ENCODE peak calls at places on chromosomes 12 and 14, in ten cellular contexts. Y is transverse colon, M is PC-3, J is stomach, G is HCT116, Q is neural progenitor cell, F is spleen, A is PC-9, B is DND-41, S is psoas muscle. C is an unnamed sample. For H3K4me1 and H3K9me3, the result is how much of the 10 kb centered on the place peaks cover.

GRCh38 chr12:43914391-43914790 is 78.5 kb downstream of the TMEM117 start:
- DNase-seq in A (no peak), J (no peak), F (no peak), Y (no peak), G (no peak), B (no peak), Q (no peak), S (no peak), M (no peak), C (no peak)

GRCh38 chr12:25800101-25800500 is 158.4 kb upstream of the RASSF8 start:
- DNase-seq in G (no peak), J (no peak), Y (no peak), B (no peak), S (no peak), A (no peak), M (peak), Q (no peak), F (no peak), C (no peak)

GRCh38 chr12:105920161-105920684 is 218.5 kb downstream of the NUAK1 start:
- DNase-seq in G (no peak), B (no peak), F (no peak), Y (no peak), A (no peak), M (no peak), S (no peak), Q (no peak), J (no peak), C (no peak)

GRCh38 chr14:22882529-22883190 is 362 bp upstream of the REM2 start:
- DNase-seq in S (no peak), G (peak), J (peak), B (peak), A (no peak), M (peak), Q (peak), F (no peak), Y (peak), C (no peak)

GRCh38 chr12:106090586-106091411 is 48.0 kb downstream of the NUAK1 start:
- DNase-seq in F (no peak), M (peak), Y (no peak), A (no peak), G (no peak), S (peak), Q (no peak), J (no peak), B (no peak), C (no peak)

GRCh38 chr12:120376416-120376815 is 7.5 kb upstream of the MSI1 start:
- DNase-seq in Y (no peak), F (no peak), Q (no peak), J (no peak), B (no peak), G (no peak), M (peak), A (no peak), S (no peak), C (no peak)

GRCh38 chr14:77882098-77882497 is 82.2 kb downstream of the ADCK1 start:
- DNase-seq in F (peak), A (peak), J (no peak), S (peak), B (peak), Q (no peak), Y (peak), M (peak), G (no peak), C (no peak)

GRCh38 chr14:99177046-99177655 is 94.8 kb downstream of the BCL11B start:
- DNase-seq in S (no peak), Y (no peak), G (no peak), Q (no peak), M (no peak), J (no peak), A (no peak), F (no peak), B (no peak), C (no peak)

GRCh38 chr14:69685217-69685616 is 73.8 kb downstream of the SUSD6 start:
- DNase-seq in A (no peak), M (peak), Q (no peak), S (no peak), G (no peak), F (no peak), Y (no peak), J (no peak), B (peak), C (no peak)

GRCh38 chr14:87944987-87945604 is 47.9 kb downstream of the GALC start:
- DNase-seq in Q (peak), M (peak), J (no peak), F (no peak), Y (no peak), B (no peak), G (peak), S (no peak), A (no peak), C (no peak)

DNA sequence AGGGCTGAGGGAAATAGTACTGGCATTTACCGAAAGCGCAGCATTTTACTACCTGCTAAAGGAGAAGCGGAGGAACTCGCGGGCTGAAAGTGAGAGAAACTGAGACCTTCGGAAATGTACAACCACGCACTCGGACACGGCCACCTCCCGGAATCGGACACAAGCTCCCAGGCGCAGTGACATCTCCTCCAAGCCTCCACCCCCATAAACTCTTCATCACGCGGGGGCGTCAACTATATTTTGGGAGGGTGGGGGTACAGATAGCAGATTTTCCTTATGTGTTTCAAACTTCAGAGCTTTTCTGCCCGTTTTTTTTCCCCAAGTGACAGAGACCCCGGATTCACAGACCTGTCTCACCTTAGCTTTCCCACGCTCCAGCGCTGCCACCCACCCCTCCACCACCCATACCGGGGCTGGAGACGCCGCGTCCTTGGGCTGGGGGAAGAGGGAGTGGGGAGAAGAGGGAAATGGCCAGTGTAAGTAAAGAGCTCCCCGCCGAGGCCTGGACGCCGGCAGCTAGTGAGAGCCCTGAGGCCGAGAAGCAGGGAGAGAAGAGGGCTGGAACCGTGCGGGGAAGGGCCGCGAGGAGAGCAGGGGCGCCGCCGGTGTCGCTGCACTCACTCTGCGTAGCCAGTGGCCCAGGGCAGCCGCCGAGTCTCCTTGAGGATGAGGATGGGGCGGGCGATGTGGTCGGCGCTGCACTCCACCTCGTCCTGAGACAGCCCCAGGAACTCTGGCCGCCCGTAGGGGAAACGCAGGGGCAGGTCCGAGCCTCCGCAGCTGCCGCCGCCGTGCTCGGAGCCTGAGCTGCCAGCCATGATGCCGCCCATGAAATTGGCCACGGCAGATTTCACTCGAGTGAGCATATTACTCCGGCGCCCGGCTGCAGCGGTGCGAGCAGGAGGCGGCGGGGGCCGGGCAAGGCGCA is 815 bp downstream of the PPM1H start:
- DNase-seq in G (no peak), B (peak), M (peak), J (peak), Q (peak), S (peak), Y (peak), A (peak), F (peak), C (peak)
- H3K27ac ChIP-seq in G (peak), B (peak), M (peak), J (peak), Q (no peak), S (peak), Y (peak), A (peak), F (no peak), C (peak)

GRCh38 chr14:21099596-21099985 is 1.1 kb upstream of the ZNF219 start:
- DNase-seq in S (no peak), Y (no peak), G (no peak), Q (no peak), M (no peak), A (no peak), B (no peak), F (no peak), J (no peak), C (no peak)
- H3K4me1 ChIP-seq in S (under half), Y (under half), G (under half), Q (half or more), M (under half), A (under half), B (half or more), F (under half), J (under half), C (under half)

GRCh38 chr12:47604474-47604873 is 101.4 kb downstream of the RPAP3 start:
- DNase-seq in G (no peak), S (no peak), Q (no peak), A (no peak), F (no peak), Y (no peak), J (no peak), M (peak), B (no peak), C (no peak)
- H3K9me3 ChIP-seq in G (under half), S (under half), Q (under half), A (under half), F (under half), Y (under half), J (under half), M (under half), B (under half), C (under half)

DNA sequence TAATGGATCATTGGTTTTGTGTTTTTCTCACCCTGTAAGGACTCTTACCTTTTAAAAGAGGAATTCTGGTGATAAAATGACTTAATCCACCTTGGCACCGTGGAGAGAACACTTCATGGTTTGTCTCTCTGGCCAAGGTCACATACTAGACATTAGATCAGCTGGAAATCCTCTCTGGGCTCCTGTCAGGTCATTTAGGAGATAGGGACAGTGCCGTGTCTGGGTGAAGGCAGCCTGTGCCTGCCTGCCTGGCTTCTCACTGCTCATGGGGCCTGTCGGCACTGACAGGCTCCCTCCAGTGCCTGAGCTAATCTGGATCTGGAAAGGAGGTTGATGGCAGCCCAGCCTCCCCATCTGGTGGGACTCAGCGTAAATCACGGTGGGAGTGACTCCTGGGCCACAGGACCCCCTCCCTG is 5.7 kb downstream of the CRADD start:
- DNase-seq in Y (no peak), S (peak), A (no peak), F (no peak), M (no peak), G (no peak), J (no peak), B (no peak), Q (peak), C (no peak)
- H3K27ac ChIP-seq in Y (no peak), S (peak), A (no peak), F (no peak), M (no peak), G (no peak), J (no peak), B (no peak), Q (no peak), C (no peak)

DNA sequence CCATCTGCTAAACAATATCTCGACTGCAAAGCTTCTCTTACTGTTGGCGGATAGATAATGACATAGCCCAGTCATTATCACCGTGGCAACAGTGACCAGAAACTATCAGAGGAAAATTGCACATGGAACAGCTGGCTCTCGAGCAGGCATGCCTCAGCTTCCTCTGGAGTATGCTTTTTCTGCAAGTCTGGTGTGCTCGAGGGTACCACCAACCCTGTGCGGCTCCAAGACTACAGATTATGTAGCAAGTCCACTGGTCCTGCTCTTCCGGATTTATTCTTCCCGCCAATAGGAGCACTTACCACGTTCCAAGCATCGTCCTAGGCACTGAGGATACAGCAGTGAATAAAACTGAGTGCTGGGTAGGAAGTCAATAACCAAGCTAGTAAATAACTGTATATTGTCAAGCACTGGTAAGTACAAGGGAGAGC is 1.4 kb upstream of the GLRX5 start:
- DNase-seq in G (no peak), Y (no peak), A (no peak), S (no peak), Q (peak), J (no peak), F (no peak), M (peak), B (peak), C (no peak)
- H3K4me1 ChIP-seq in G (under half), Y (under half), A (under half), S (half or more), Q (under half), J (half or more), F (half or more), M (under half), B (half or more), C (half or more)

GRCh38 chr12:133206390-133206789 is 25.1 kb downstream of the ZNF268 start:
- DNase-seq in J (no peak), G (no peak), F (no peak), Y (no peak), M (no peak), B (no peak), A (no peak), Q (no peak), S (no peak), C (no peak)
- H3K9me3 ChIP-seq in J (half or more), G (under half), F (half or more), Y (half or more), M (under half), B (half or more), A (half or more), Q (half or more), S (half or more), C (half or more)

GRCh38 chr14:49583629-49584028 is 2.6 kb downstream of the RPS29 start:
- DNase-seq in G (no peak), A (no peak), M (no peak), F (no peak), S (no peak), Y (no peak), J (no peak), Q (no peak), B (no peak), C (no peak)
- H3K27ac ChIP-seq in G (peak), A (peak), M (no peak), F (no peak), S (peak), Y (no peak), J (no peak), Q (no peak), B (no peak), C (no peak)

GRCh38 chr12:52241205-52241842 is 8.3 kb downstream of the KRT7 start:
- DNase-seq in B (no peak), Y (no peak), M (peak), G (no peak), A (no peak), F (peak), Q (no peak), J (no peak), S (peak), C (no peak)

GRCh38 chr12:52244615-52244994 is 11.6 kb downstream of the KRT7 start:
- DNase-seq in A (no peak), J (no peak), G (no peak), Y (no peak), B (no peak), Q (no peak), S (peak), M (peak), F (peak), C (no peak)

GRCh38 chr12:52243264-52243773 is 10.3 kb downstream of the KRT7 start:
- DNase-seq in S (peak), Q (no peak), J (no peak), M (peak), Y (no peak), F (peak), B (no peak), A (peak), G (no peak), C (no peak)

GRCh38 chr12:52243774-52244614 is 11.0 kb downstream of the KRT7 start:
- DNase-seq in A (peak), G (no peak), F (peak), J (peak), B (no peak), M (peak), Q (no peak), S (peak), Y (peak), C (peak)

DNA sequence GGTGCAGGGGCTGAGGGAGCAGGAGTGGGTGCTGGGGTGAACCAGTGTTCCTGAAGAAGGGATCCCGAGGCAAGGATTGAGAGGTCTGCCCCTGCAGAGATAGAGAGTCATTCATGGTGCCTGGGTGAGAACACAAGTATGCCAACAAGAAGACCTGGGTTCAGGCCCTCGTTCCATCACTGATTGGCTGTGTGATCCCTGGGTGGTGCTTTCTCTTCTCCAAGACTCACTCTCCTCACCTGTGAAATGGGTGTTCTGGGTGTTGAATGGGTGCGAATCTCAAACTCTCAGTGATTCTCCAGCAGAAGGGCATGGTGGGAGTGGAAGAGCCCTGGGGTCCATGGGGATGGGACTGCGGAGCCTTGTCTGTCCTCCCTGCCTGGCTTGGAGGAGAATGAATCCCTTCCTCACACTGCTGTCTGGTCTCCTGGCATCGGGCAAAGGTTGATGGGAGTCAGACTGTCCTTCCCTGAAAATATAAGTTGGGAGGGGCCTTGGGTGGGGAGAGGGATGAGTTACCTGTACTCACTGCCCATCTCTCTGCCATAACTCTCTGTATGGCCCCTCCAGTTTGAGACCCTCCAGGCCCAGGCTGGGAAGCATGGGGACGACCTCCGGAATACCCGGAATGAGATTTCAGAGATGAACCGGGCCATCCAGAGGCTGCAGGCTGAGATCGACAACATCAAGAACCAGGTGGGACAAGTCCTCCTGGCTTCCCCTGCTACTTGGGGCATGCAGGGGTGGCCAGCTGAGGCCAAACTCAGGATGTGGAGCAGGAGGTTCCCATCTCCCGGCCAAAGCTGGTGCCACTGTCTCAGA is 9.6 kb downstream of the KRT7 start:
- DNase-seq in F (peak), M (peak), Q (no peak), A (no peak), S (peak), J (no peak), B (no peak), Y (no peak), G (no peak), C (no peak)
- H3K4me1 ChIP-seq in F (under half), M (half or more), Q (under half), A (half or more), S (under half), J (under half), B (under half), Y (under half), G (under half), C (half or more)

C was measured in lower lobe of right lung.